ENCODE peak calls at places on chromosome 15, in nine cellular contexts. One of them, this sample, is unnamed.

GRCh38 chr15:40991355-40991754 is 38.1 kb downstream of the CHAC1 start:
- DNase-seq in esophagus squamous epithelium: no peak
- DNase-seq in left ventricle myocardium inferior: no peak
- DNase-seq in stomach: no peak
- DNase-seq in A549: no peak
- DNase-seq in fibroblast of villous mesenchyme: no peak
- DNase-seq in psoas muscle: no peak
- DNase-seq in ovary: no peak
- DNase-seq in fibroblast of mammary gland: no peak
- DNase-seq in this sample: no peak

GRCh38 chr15:41018534-41018933 is 65.3 kb downstream of the CHAC1 start:
- DNase-seq in esophagus squamous epithelium: no peak
- DNase-seq in left ventricle myocardium inferior: no peak
- DNase-seq in stomach: peak; percentile 40
- DNase-seq in A549: no peak
- DNase-seq in fibroblast of villous mesenchyme: peak; percentile 64
- DNase-seq in psoas muscle: no peak
- DNase-seq in ovary: no peak
- DNase-seq in fibroblast of mammary gland: no peak
- DNase-seq in this sample: no peak

GRCh38 chr15:85178366-85178765 is 196.7 kb downstream of the PDE8A start:
- DNase-seq in esophagus squamous epithelium: no peak
- DNase-seq in left ventricle myocardium inferior: no peak
- DNase-seq in stomach: no peak
- DNase-seq in A549: no peak
- DNase-seq in fibroblast of villous mesenchyme: no peak
- DNase-seq in psoas muscle: no peak
- DNase-seq in ovary: no peak
- DNase-seq in fibroblast of mammary gland: no peak
- DNase-seq in this sample: no peak

GRCh38 chr15:89196994-89197393 is 24.4 kb downstream of the RLBP1 start:
- DNase-seq in esophagus squamous epithelium: no peak
- DNase-seq in left ventricle myocardium inferior: no peak
- DNase-seq in stomach: peak; percentile 37
- DNase-seq in A549: no peak
- DNase-seq in fibroblast of villous mesenchyme: no peak
- DNase-seq in psoas muscle: no peak
- DNase-seq in ovary: no peak
- DNase-seq in fibroblast of mammary gland: no peak
- DNase-seq in this sample: no peak

GRCh38 chr15:43948691-43949325 is 122.0 kb downstream of the WDR76 start:
- DNase-seq in esophagus squamous epithelium: no peak
- DNase-seq in left ventricle myocardium inferior: no peak
- DNase-seq in stomach: no peak
- DNase-seq in A549: no peak
- DNase-seq in fibroblast of villous mesenchyme: no peak
- DNase-seq in psoas muscle: no peak
- DNase-seq in ovary: no peak
- DNase-seq in fibroblast of mammary gland: no peak
- DNase-seq in this sample: no peak

GRCh38 chr15:63931556-63931955 is 97.8 kb upstream of the HERC1 start:
- DNase-seq in esophagus squamous epithelium: no peak
- DNase-seq in left ventricle myocardium inferior: no peak
- DNase-seq in stomach: peak; percentile 17
- DNase-seq in A549: no peak
- DNase-seq in fibroblast of villous mesenchyme: no peak
- DNase-seq in psoas muscle: no peak
- DNase-seq in ovary: no peak
- DNase-seq in fibroblast of mammary gland: no peak
- DNase-seq in this sample: no peak

GRCh38 chr15:74412159-74412558 is 21.6 kb downstream of the SEMA7A start:
- DNase-seq in esophagus squamous epithelium: no peak
- DNase-seq in left ventricle myocardium inferior: no peak
- DNase-seq in stomach: no peak
- DNase-seq in A549: no peak
- DNase-seq in fibroblast of villous mesenchyme: no peak
- DNase-seq in psoas muscle: no peak
- DNase-seq in ovary: no peak
- DNase-seq in fibroblast of mammary gland: no peak
- DNase-seq in this sample: no peak

GRCh38 chr15:88174571-88174970 is 82.0 kb downstream of the NTRK3 start:
- DNase-seq in esophagus squamous epithelium: no peak
- DNase-seq in left ventricle myocardium inferior: no peak
- DNase-seq in stomach: no peak
- DNase-seq in A549: no peak
- DNase-seq in fibroblast of villous mesenchyme: no peak
- DNase-seq in psoas muscle: no peak
- DNase-seq in ovary: no peak
- DNase-seq in fibroblast of mammary gland: no peak
- DNase-seq in this sample: no peak

GRCh38 chr15:26867199-26868007 is 541 bp downstream of the GABRA5 start:
- DNase-seq in esophagus squamous epithelium: no peak
- DNase-seq in left ventricle myocardium inferior: no peak
- DNase-seq in stomach: no peak
- DNase-seq in A549: peak; percentile 24
- DNase-seq in fibroblast of villous mesenchyme: no peak
- DNase-seq in psoas muscle: no peak
- DNase-seq in ovary: no peak
- DNase-seq in fibroblast of mammary gland: no peak
- DNase-seq in this sample: no peak

GRCh38 chr15:20340331-20340811 is 201.2 kb downstream of the GOLGA6L6 start:
- DNase-seq in esophagus squamous epithelium: no peak
- DNase-seq in left ventricle myocardium inferior: peak; percentile 75
- DNase-seq in stomach: peak; percentile 51
- DNase-seq in A549: no peak
- DNase-seq in fibroblast of villous mesenchyme: no peak
- DNase-seq in psoas muscle: peak; percentile 75
- DNase-seq in ovary: peak; percentile 43
- DNase-seq in fibroblast of mammary gland: no peak
- DNase-seq in this sample: no peak

GRCh38 chr15:39321977-39322376 is 258.9 kb upstream of the THBS1 start:
- DNase-seq in esophagus squamous epithelium: no peak
- DNase-seq in left ventricle myocardium inferior: no peak
- DNase-seq in stomach: no peak
- DNase-seq in A549: no peak
- DNase-seq in fibroblast of villous mesenchyme: no peak
- DNase-seq in psoas muscle: no peak
- DNase-seq in ovary: no peak
- DNase-seq in fibroblast of mammary gland: no peak
- DNase-seq in this sample: no peak

GRCh38 chr15:23397779-23398178 is 43.2 kb downstream of the GOLGA8S start:
- DNase-seq in esophagus squamous epithelium: no peak
- DNase-seq in left ventricle myocardium inferior: peak; percentile 48
- DNase-seq in stomach: no peak
- DNase-seq in A549: no peak
- DNase-seq in fibroblast of villous mesenchyme: no peak
- DNase-seq in psoas muscle: no peak
- DNase-seq in ovary: no peak
- DNase-seq in fibroblast of mammary gland: no peak
- DNase-seq in this sample: no peak

GRCh38 chr15:28131946-28132345 is 32.8 kb upstream of the OCA2 start:
- DNase-seq in esophagus squamous epithelium: no peak
- DNase-seq in left ventricle myocardium inferior: no peak
- DNase-seq in stomach: no peak
- DNase-seq in A549: no peak
- DNase-seq in fibroblast of villous mesenchyme: no peak
- DNase-seq in psoas muscle: no peak
- DNase-seq in ovary: no peak
- DNase-seq in fibroblast of mammary gland: no peak
- DNase-seq in this sample: no peak

GRCh38 chr15:47743886-47744285 is 26.6 kb downstream of the SEMA6D start:
- DNase-seq in esophagus squamous epithelium: no peak
- DNase-seq in left ventricle myocardium inferior: no peak
- DNase-seq in stomach: no peak
- DNase-seq in A549: no peak
- DNase-seq in fibroblast of villous mesenchyme: peak; percentile 44
- DNase-seq in psoas muscle: no peak
- DNase-seq in ovary: no peak
- DNase-seq in fibroblast of mammary gland: no peak
- DNase-seq in this sample: no peak

GRCh38 chr15:73900129-73900712 is 26.0 kb upstream of the LOXL1 start:
- DNase-seq in esophagus squamous epithelium: no peak
- DNase-seq in left ventricle myocardium inferior: no peak
- DNase-seq in stomach: no peak
- DNase-seq in A549: no peak
- DNase-seq in fibroblast of villous mesenchyme: peak; percentile 12
- DNase-seq in psoas muscle: no peak
- DNase-seq in ovary: no peak
- DNase-seq in fibroblast of mammary gland: peak; percentile 39
- DNase-seq in this sample: no peak

GRCh38 chr15:59437777-59438574 is at the start of gene FAM81A:
- DNase-seq in esophagus squamous epithelium: no peak
- DNase-seq in left ventricle myocardium inferior: peak; percentile 91
- DNase-seq in stomach: peak; percentile 78
- DNase-seq in A549: peak; percentile 96
- DNase-seq in fibroblast of villous mesenchyme: peak; percentile 78
- DNase-seq in psoas muscle: peak; percentile 92
- DNase-seq in ovary: peak; percentile 93
- DNase-seq in fibroblast of mammary gland: peak; percentile 64
- DNase-seq in this sample: no peak

GRCh38 chr15:62873203-62873602 is 169.3 kb upstream of the TPM1 start:
- DNase-seq in esophagus squamous epithelium: no peak
- DNase-seq in left ventricle myocardium inferior: no peak
- DNase-seq in stomach: no peak
- DNase-seq in A549: no peak
- DNase-seq in fibroblast of villous mesenchyme: peak; percentile 37
- DNase-seq in psoas muscle: no peak
- DNase-seq in ovary: no peak
- DNase-seq in fibroblast of mammary gland: no peak
- DNase-seq in this sample: no peak

GRCh38 chr15:85899927-85900326 is 105.2 kb upstream of the KLHL25 start:
- DNase-seq in esophagus squamous epithelium: no peak
- DNase-seq in left ventricle myocardium inferior: no peak
- DNase-seq in stomach: no peak
- DNase-seq in A549: no peak
- DNase-seq in fibroblast of villous mesenchyme: no peak
- DNase-seq in psoas muscle: no peak
- DNase-seq in ovary: no peak
- DNase-seq in fibroblast of mammary gland: no peak
- DNase-seq in this sample: no peak

GRCh38 chr15:39801641-39802309 is 19.1 kb upstream of the FSIP1 start:
- DNase-seq in esophagus squamous epithelium: no peak
- DNase-seq in left ventricle myocardium inferior: no peak
- DNase-seq in stomach: peak; percentile 50
- DNase-seq in A549: peak; percentile 31
- DNase-seq in fibroblast of villous mesenchyme: peak; percentile 27
- DNase-seq in psoas muscle: no peak
- DNase-seq in ovary: no peak
- DNase-seq in fibroblast of mammary gland: no peak
- DNase-seq in this sample: no peak

GRCh38 chr15:49036650-49037545 is 9.3 kb downstream of the SECISBP2L start:
- DNase-seq in esophagus squamous epithelium: no peak
- DNase-seq in left ventricle myocardium inferior: no peak
- DNase-seq in stomach: no peak
- DNase-seq in A549: no peak
- DNase-seq in fibroblast of villous mesenchyme: peak; percentile 32
- DNase-seq in psoas muscle: no peak
- DNase-seq in ovary: no peak
- DNase-seq in fibroblast of mammary gland: peak; percentile 55
- DNase-seq in this sample: no peak

GRCh38 chr15:55196011-55196410 is 730 bp downstream of the RSL24D1 start:
- DNase-seq in esophagus squamous epithelium: no peak
- DNase-seq in left ventricle myocardium inferior: no peak
- DNase-seq in stomach: no peak
- DNase-seq in A549: no peak
- DNase-seq in fibroblast of villous mesenchyme: peak; percentile 22
- DNase-seq in psoas muscle: no peak
- DNase-seq in ovary: no peak
- DNase-seq in fibroblast of mammary gland: no peak
- DNase-seq in this sample: no peak

GRCh38 chr15:88388702-88389101 is 78.5 kb downstream of the MRPL46 start:
- DNase-seq in esophagus squamous epithelium: no peak
- DNase-seq in left ventricle myocardium inferior: no peak
- DNase-seq in stomach: no peak
- DNase-seq in A549: peak; percentile 65
- DNase-seq in fibroblast of villous mesenchyme: no peak
- DNase-seq in psoas muscle: no peak
- DNase-seq in ovary: no peak
- DNase-seq in fibroblast of mammary gland: no peak
- DNase-seq in this sample: no peak

GRCh38 chr15:70854669-70854976 is 666 bp upstream of the LARP6 start:
- DNase-seq in esophagus squamous epithelium: no peak
- DNase-seq in left ventricle myocardium inferior: no peak
- DNase-seq in stomach: no peak
- DNase-seq in A549: no peak
- DNase-seq in fibroblast of villous mesenchyme: no peak
- DNase-seq in psoas muscle: no peak
- DNase-seq in ovary: no peak
- DNase-seq in fibroblast of mammary gland: peak; percentile 81
- DNase-seq in this sample: no peak
- H3K4me3 ChIP-seq in esophagus squamous epithelium: peak overlapping the region; percentile 87
- H3K4me3 ChIP-seq in left ventricle myocardium inferior: peak overlapping the region; percentile 88
- H3K4me3 ChIP-seq in stomach: peak overlapping the region; percentile 72
- H3K4me3 ChIP-seq in A549: peak overlapping the region; percentile 74
- H3K4me3 ChIP-seq in fibroblast of villous mesenchyme: peak overlapping the region; percentile 90
- H3K4me3 ChIP-seq in psoas muscle: peak overlapping the region; percentile 81
- H3K4me3 ChIP-seq in ovary: peak overlapping the region; percentile 83
- H3K4me3 ChIP-seq in fibroblast of mammary gland: peak overlapping the region; percentile 60
- H3K4me3 ChIP-seq in this sample: peak overlapping the region; percentile 74

GRCh38 chr15:33656090-33656670 is 312.1 kb upstream of the CHRM5 start:
- DNase-seq in esophagus squamous epithelium: no peak
- DNase-seq in left ventricle myocardium inferior: no peak
- DNase-seq in stomach: no peak
- DNase-seq in A549: no peak
- DNase-seq in fibroblast of villous mesenchyme: no peak
- DNase-seq in psoas muscle: no peak
- DNase-seq in ovary: no peak
- DNase-seq in fibroblast of mammary gland: no peak
- DNase-seq in this sample: no peak
- TF ChIP-seq CTCF in esophagus squamous epithelium: no peak
- TF ChIP-seq CTCF in left ventricle myocardium inferior: no peak
- TF ChIP-seq CTCF in stomach: no peak
- TF ChIP-seq CTCF in A549: no peak
- TF ChIP-seq CTCF in fibroblast of villous mesenchyme: no peak
- TF ChIP-seq CTCF in psoas muscle: no peak
- TF ChIP-seq CTCF in ovary: no peak
- TF ChIP-seq CTCF in fibroblast of mammary gland: no peak
- TF ChIP-seq CTCF in this sample: no peak

GRCh38 chr15:67826717-67827560 is 1.6 kb downstream of the SKOR1 start:
- DNase-seq in esophagus squamous epithelium: no peak
- DNase-seq in left ventricle myocardium inferior: no peak
- DNase-seq in stomach: no peak
- DNase-seq in A549: no peak
- DNase-seq in fibroblast of villous mesenchyme: no peak
- DNase-seq in psoas muscle: peak; percentile 49
- DNase-seq in ovary: no peak
- DNase-seq in fibroblast of mammary gland: no peak
- DNase-seq in this sample: no peak
- H3K4me3 ChIP-seq in esophagus squamous epithelium: peak overlapping the region; percentile 52
- H3K4me3 ChIP-seq in left ventricle myocardium inferior: peak overlapping the region; percentile 52
- H3K4me3 ChIP-seq in stomach: no peak overlapping the region
- H3K4me3 ChIP-seq in A549: peak overlapping the region; percentile 23
- H3K4me3 ChIP-seq in fibroblast of villous mesenchyme: no peak overlapping the region
- H3K4me3 ChIP-seq in psoas muscle: no peak overlapping the region
- H3K4me3 ChIP-seq in ovary: no peak overlapping the region
- H3K4me3 ChIP-seq in fibroblast of mammary gland: no peak overlapping the region
- H3K4me3 ChIP-seq in this sample: no peak overlapping the region

DNA sequence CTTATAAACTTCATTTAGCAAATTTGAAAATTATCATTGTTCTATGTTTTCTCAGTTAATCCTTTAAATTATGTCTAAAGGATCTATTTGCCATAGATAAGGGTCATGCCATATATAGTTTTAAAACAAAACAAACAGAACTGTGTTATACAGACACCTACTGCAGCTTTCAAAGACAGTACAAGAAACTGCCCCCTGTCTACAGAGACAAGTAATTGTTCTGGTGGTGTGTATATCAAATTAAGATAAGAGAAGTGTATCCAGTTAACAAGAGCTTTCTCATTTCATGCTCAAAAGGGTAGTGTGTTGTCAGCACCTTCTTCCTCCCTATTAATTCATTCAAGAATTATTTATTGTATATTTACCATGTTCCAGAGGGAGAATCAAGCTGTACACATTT is 201.2 kb downstream of the FMN1 start:
- DNase-seq in esophagus squamous epithelium: no peak
- DNase-seq in left ventricle myocardium inferior: no peak
- DNase-seq in stomach: no peak
- DNase-seq in A549: no peak
- DNase-seq in fibroblast of villous mesenchyme: no peak
- DNase-seq in psoas muscle: no peak
- DNase-seq in ovary: no peak
- DNase-seq in fibroblast of mammary gland: peak; percentile 37
- DNase-seq in this sample: no peak
- TF ChIP-seq CTCF in esophagus squamous epithelium: no peak
- TF ChIP-seq CTCF in left ventricle myocardium inferior: no peak
- TF ChIP-seq CTCF in stomach: no peak
- TF ChIP-seq CTCF in A549: peak; percentile 44
- TF ChIP-seq CTCF in fibroblast of villous mesenchyme: peak; percentile 50
- TF ChIP-seq CTCF in psoas muscle: no peak
- TF ChIP-seq CTCF in ovary: no peak
- TF ChIP-seq CTCF in fibroblast of mammary gland: peak; percentile 44
- TF ChIP-seq CTCF in this sample: peak; percentile 36

This sample was measured in epithelial cell of proximal tubule.